ENCODE peak calls at places on chromosome 20, in nine cellular contexts. One of them, this sample, is unnamed.

GRCh38 chr20:17822039-17822438 is 122.3 kb downstream of the BANF2 start:
- DNase-seq in MM.1S: peak; percentile 54
- DNase-seq in body of pancreas: peak; percentile 87
- DNase-seq in LNCaP clone FGC: peak; percentile 95
- DNase-seq in neural progenitor cell: no peak
- DNase-seq in H1: no peak
- DNase-seq in left ventricle myocardium inferior: no peak
- DNase-seq in GM23338: no peak
- DNase-seq in gastrocnemius medialis: no peak
- DNase-seq in this sample: no peak

GRCh38 chr20:41394931-41395668 is 28.5 kb upstream of the EMILIN3 start:
- DNase-seq in left ventricle myocardium inferior: peak; percentile 51
- DNase-seq in GM23338: no peak
- DNase-seq in MM.1S: no peak
- DNase-seq in body of pancreas: no peak
- DNase-seq in gastrocnemius medialis: no peak
- DNase-seq in LNCaP clone FGC: no peak
- DNase-seq in neural progenitor cell: no peak
- DNase-seq in H1: no peak
- DNase-seq in this sample: no peak

GRCh38 chr20:53774487-53775203 is 181.0 kb upstream of the ZNF217 start:
- DNase-seq in gastrocnemius medialis: no peak
- DNase-seq in MM.1S: no peak
- DNase-seq in GM23338: no peak
- DNase-seq in LNCaP clone FGC: no peak
- DNase-seq in left ventricle myocardium inferior: no peak
- DNase-seq in H1: no peak
- DNase-seq in neural progenitor cell: no peak
- DNase-seq in body of pancreas: no peak
- DNase-seq in this sample: no peak

GRCh38 chr20:43586641-43587040 is 4.1 kb upstream of the IFT52 start:
- DNase-seq in MM.1S: no peak
- DNase-seq in left ventricle myocardium inferior: no peak
- DNase-seq in LNCaP clone FGC: no peak
- DNase-seq in GM23338: no peak
- DNase-seq in H1: no peak
- DNase-seq in body of pancreas: no peak
- DNase-seq in gastrocnemius medialis: no peak
- DNase-seq in neural progenitor cell: no peak
- DNase-seq in this sample: no peak

GRCh38 chr20:42846784-42847490 is 342.8 kb downstream of the PTPRT start:
- DNase-seq in gastrocnemius medialis: no peak
- DNase-seq in LNCaP clone FGC: no peak
- DNase-seq in left ventricle myocardium inferior: no peak
- DNase-seq in GM23338: no peak
- DNase-seq in H1: no peak
- DNase-seq in MM.1S: no peak
- DNase-seq in neural progenitor cell: no peak
- DNase-seq in body of pancreas: no peak
- DNase-seq in this sample: no peak

GRCh38 chr20:60057866-60058807 is 99.9 kb downstream of the CDH26 start:
- DNase-seq in neural progenitor cell: peak; percentile 62
- DNase-seq in MM.1S: no peak
- DNase-seq in H1: peak; percentile 61
- DNase-seq in body of pancreas: peak; percentile 21
- DNase-seq in gastrocnemius medialis: peak; percentile 62
- DNase-seq in left ventricle myocardium inferior: peak; percentile 42
- DNase-seq in GM23338: peak; percentile 45
- DNase-seq in LNCaP clone FGC: no peak
- DNase-seq in this sample: no peak

GRCh38 chr20:17525650-17526049 is 5.5 kb downstream of the BFSP1 start:
- DNase-seq in MM.1S: peak; percentile 47
- DNase-seq in gastrocnemius medialis: no peak
- DNase-seq in body of pancreas: peak; percentile 44
- DNase-seq in H1: no peak
- DNase-seq in GM23338: peak; percentile 79
- DNase-seq in LNCaP clone FGC: peak; percentile 33
- DNase-seq in neural progenitor cell: peak; percentile 57
- DNase-seq in left ventricle myocardium inferior: no peak
- DNase-seq in this sample: no peak

GRCh38 chr20:3431109-3431508 is 23.6 kb upstream of the DNAAF9 start:
- DNase-seq in GM23338: no peak
- DNase-seq in LNCaP clone FGC: no peak
- DNase-seq in left ventricle myocardium inferior: no peak
- DNase-seq in body of pancreas: no peak
- DNase-seq in gastrocnemius medialis: no peak
- DNase-seq in H1: no peak
- DNase-seq in neural progenitor cell: no peak
- DNase-seq in MM.1S: no peak
- DNase-seq in this sample: no peak

GRCh38 chr20:59082077-59082740 is 39.6 kb upstream of the PRELID3B start:
- DNase-seq in LNCaP clone FGC: no peak
- DNase-seq in H1: no peak
- DNase-seq in left ventricle myocardium inferior: no peak
- DNase-seq in body of pancreas: no peak
- DNase-seq in MM.1S: no peak
- DNase-seq in neural progenitor cell: no peak
- DNase-seq in gastrocnemius medialis: no peak
- DNase-seq in GM23338: peak; percentile 21
- DNase-seq in this sample: no peak

GRCh38 chr20:56715309-56715708 is 86.2 kb downstream of the TFAP2C start:
- DNase-seq in MM.1S: no peak
- DNase-seq in LNCaP clone FGC: no peak
- DNase-seq in neural progenitor cell: no peak
- DNase-seq in GM23338: peak; percentile 36
- DNase-seq in gastrocnemius medialis: no peak
- DNase-seq in left ventricle myocardium inferior: no peak
- DNase-seq in H1: no peak
- DNase-seq in body of pancreas: no peak
- DNase-seq in this sample: no peak

GRCh38 chr20:56718816-56719215 is 89.7 kb downstream of the TFAP2C start:
- DNase-seq in GM23338: no peak
- DNase-seq in gastrocnemius medialis: no peak
- DNase-seq in LNCaP clone FGC: no peak
- DNase-seq in MM.1S: no peak
- DNase-seq in neural progenitor cell: no peak
- DNase-seq in left ventricle myocardium inferior: no peak
- DNase-seq in H1: no peak
- DNase-seq in body of pancreas: no peak
- DNase-seq in this sample: no peak

GRCh38 chr20:56716806-56717205 is 87.7 kb downstream of the TFAP2C start:
- DNase-seq in H1: no peak
- DNase-seq in body of pancreas: no peak
- DNase-seq in MM.1S: no peak
- DNase-seq in GM23338: no peak
- DNase-seq in neural progenitor cell: no peak
- DNase-seq in LNCaP clone FGC: no peak
- DNase-seq in left ventricle myocardium inferior: no peak
- DNase-seq in gastrocnemius medialis: no peak
- DNase-seq in this sample: no peak

GRCh38 chr20:56720620-56721213 is 91.6 kb downstream of the TFAP2C start:
- DNase-seq in MM.1S: no peak
- DNase-seq in gastrocnemius medialis: no peak
- DNase-seq in H1: no peak
- DNase-seq in body of pancreas: no peak
- DNase-seq in LNCaP clone FGC: no peak
- DNase-seq in left ventricle myocardium inferior: no peak
- DNase-seq in neural progenitor cell: no peak
- DNase-seq in GM23338: no peak
- DNase-seq in this sample: no peak

DNA sequence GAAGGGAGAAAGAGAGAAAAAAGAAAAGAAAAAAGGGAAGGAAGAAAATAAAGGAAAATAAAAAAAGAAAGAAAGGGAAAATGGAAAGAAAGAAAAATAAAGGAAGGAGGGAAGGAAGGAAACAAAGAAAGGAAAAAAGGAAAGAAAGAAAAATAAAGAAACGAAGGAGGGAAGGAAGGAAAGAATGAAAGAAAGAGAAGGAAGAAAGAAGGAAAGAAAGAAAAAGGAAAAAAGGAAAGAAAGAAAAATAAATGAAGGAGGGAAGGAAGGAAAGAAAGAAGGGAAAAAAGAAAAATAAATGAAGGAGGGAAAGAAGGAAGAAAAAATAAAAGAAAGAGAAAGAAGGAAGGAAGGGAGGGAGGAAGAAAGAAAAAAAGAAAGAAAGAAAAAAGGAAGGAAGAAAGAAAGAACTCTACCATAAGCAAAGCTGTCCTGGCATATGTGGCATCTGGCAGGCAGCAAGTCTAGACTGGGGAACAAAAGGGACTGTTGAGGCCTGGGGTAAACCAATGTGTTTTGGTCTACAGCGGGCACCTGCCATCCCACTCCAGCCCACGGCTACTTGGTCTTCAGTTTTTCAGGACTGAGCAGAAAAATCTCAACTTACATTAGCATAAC is 86.9 kb downstream of the TFAP2C start:
- DNase-seq in gastrocnemius medialis: no peak
- DNase-seq in left ventricle myocardium inferior: no peak
- DNase-seq in LNCaP clone FGC: no peak
- DNase-seq in neural progenitor cell: no peak
- DNase-seq in MM.1S: no peak
- DNase-seq in body of pancreas: no peak
- DNase-seq in H1: no peak
- DNase-seq in GM23338: no peak
- DNase-seq in this sample: no peak
- TF ChIP-seq CTCF in gastrocnemius medialis: no peak
- TF ChIP-seq CTCF in left ventricle myocardium inferior: no peak
- TF ChIP-seq CTCF in LNCaP clone FGC: no peak
- TF ChIP-seq CTCF in neural progenitor cell: no peak
- TF ChIP-seq CTCF in MM.1S: no peak
- TF ChIP-seq CTCF in body of pancreas: no peak
- TF ChIP-seq CTCF in H1: no peak
- TF ChIP-seq CTCF in GM23338: no peak
- TF ChIP-seq CTCF in this sample: no peak

GRCh38 chr20:57710841-57711240 is 1.0 kb upstream of the PMEPA1 start:
- DNase-seq in GM23338: no peak
- DNase-seq in neural progenitor cell: no peak
- DNase-seq in gastrocnemius medialis: no peak
- DNase-seq in H1: no peak
- DNase-seq in MM.1S: no peak
- DNase-seq in LNCaP clone FGC: no peak
- DNase-seq in body of pancreas: peak; percentile 33
- DNase-seq in left ventricle myocardium inferior: no peak
- DNase-seq in this sample: no peak
- TF ChIP-seq CTCF in GM23338: no peak
- TF ChIP-seq CTCF in neural progenitor cell: no peak
- TF ChIP-seq CTCF in gastrocnemius medialis: no peak
- TF ChIP-seq CTCF in H1: no peak
- TF ChIP-seq CTCF in MM.1S: no peak
- TF ChIP-seq CTCF in LNCaP clone FGC: no peak
- TF ChIP-seq CTCF in body of pancreas: no peak
- TF ChIP-seq CTCF in left ventricle myocardium inferior: no peak
- TF ChIP-seq CTCF in this sample: no peak

GRCh38 chr20:24502184-24502583 is 32.8 kb downstream of the SYNDIG1 start:
- DNase-seq in left ventricle myocardium inferior: no peak
- DNase-seq in H1: peak; percentile 17
- DNase-seq in neural progenitor cell: no peak
- DNase-seq in body of pancreas: peak; percentile 12
- DNase-seq in LNCaP clone FGC: no peak
- DNase-seq in gastrocnemius medialis: no peak
- DNase-seq in GM23338: no peak
- DNase-seq in MM.1S: no peak
- DNase-seq in this sample: no peak

GRCh38 chr20:24504331-24505285 is 35.2 kb downstream of the SYNDIG1 start:
- DNase-seq in MM.1S: no peak
- DNase-seq in H1: peak; percentile 30
- DNase-seq in neural progenitor cell: no peak
- DNase-seq in gastrocnemius medialis: no peak
- DNase-seq in left ventricle myocardium inferior: no peak
- DNase-seq in LNCaP clone FGC: no peak
- DNase-seq in body of pancreas: no peak
- DNase-seq in GM23338: no peak
- DNase-seq in this sample: no peak

GRCh38 chr20:24501764-24502163 is 32.3 kb downstream of the SYNDIG1 start:
- DNase-seq in LNCaP clone FGC: no peak
- DNase-seq in H1: no peak
- DNase-seq in body of pancreas: no peak
- DNase-seq in gastrocnemius medialis: no peak
- DNase-seq in GM23338: no peak
- DNase-seq in neural progenitor cell: no peak
- DNase-seq in MM.1S: no peak
- DNase-seq in left ventricle myocardium inferior: no peak
- DNase-seq in this sample: no peak

GRCh38 chr20:24502661-24503060 is 33.2 kb downstream of the SYNDIG1 start:
- DNase-seq in neural progenitor cell: no peak
- DNase-seq in body of pancreas: no peak
- DNase-seq in LNCaP clone FGC: no peak
- DNase-seq in left ventricle myocardium inferior: no peak
- DNase-seq in GM23338: no peak
- DNase-seq in MM.1S: no peak
- DNase-seq in gastrocnemius medialis: no peak
- DNase-seq in H1: no peak
- DNase-seq in this sample: no peak

GRCh38 chr20:24503352-24503931 is 34.0 kb downstream of the SYNDIG1 start:
- DNase-seq in LNCaP clone FGC: no peak
- DNase-seq in MM.1S: no peak
- DNase-seq in left ventricle myocardium inferior: peak; percentile 51
- DNase-seq in body of pancreas: no peak
- DNase-seq in neural progenitor cell: no peak
- DNase-seq in gastrocnemius medialis: no peak
- DNase-seq in GM23338: no peak
- DNase-seq in H1: peak; percentile 43
- DNase-seq in this sample: no peak
- TF ChIP-seq CTCF in LNCaP clone FGC: no peak
- TF ChIP-seq CTCF in MM.1S: no peak
- TF ChIP-seq CTCF in left ventricle myocardium inferior: no peak
- TF ChIP-seq CTCF in body of pancreas: no peak
- TF ChIP-seq CTCF in neural progenitor cell: no peak
- TF ChIP-seq CTCF in gastrocnemius medialis: no peak
- TF ChIP-seq CTCF in GM23338: no peak
- TF ChIP-seq CTCF in H1: no peak
- TF ChIP-seq CTCF in this sample: no peak

GRCh38 chr20:34999021-34999451 is 43.4 kb downstream of the MYH7B start:
- DNase-seq in GM23338: no peak
- DNase-seq in neural progenitor cell: no peak
- DNase-seq in gastrocnemius medialis: peak; percentile 67
- DNase-seq in MM.1S: no peak
- DNase-seq in body of pancreas: no peak
- DNase-seq in LNCaP clone FGC: no peak
- DNase-seq in H1: no peak
- DNase-seq in left ventricle myocardium inferior: no peak
- DNase-seq in this sample: no peak

GRCh38 chr20:34997774-34998173 is 42.1 kb downstream of the MYH7B start:
- DNase-seq in LNCaP clone FGC: no peak
- DNase-seq in body of pancreas: no peak
- DNase-seq in MM.1S: no peak
- DNase-seq in neural progenitor cell: no peak
- DNase-seq in H1: no peak
- DNase-seq in GM23338: no peak
- DNase-seq in gastrocnemius medialis: no peak
- DNase-seq in left ventricle myocardium inferior: no peak
- DNase-seq in this sample: no peak

GRCh38 chr20:34997171-34997570 is 41.5 kb downstream of the MYH7B start:
- DNase-seq in left ventricle myocardium inferior: no peak
- DNase-seq in body of pancreas: no peak
- DNase-seq in neural progenitor cell: no peak
- DNase-seq in gastrocnemius medialis: no peak
- DNase-seq in LNCaP clone FGC: no peak
- DNase-seq in GM23338: peak; percentile 89
- DNase-seq in H1: no peak
- DNase-seq in MM.1S: no peak
- DNase-seq in this sample: no peak

GRCh38 chr20:34999782-35000181 is 44.1 kb downstream of the MYH7B start:
- DNase-seq in LNCaP clone FGC: no peak
- DNase-seq in body of pancreas: no peak
- DNase-seq in neural progenitor cell: no peak
- DNase-seq in gastrocnemius medialis: no peak
- DNase-seq in GM23338: no peak
- DNase-seq in MM.1S: no peak
- DNase-seq in H1: no peak
- DNase-seq in left ventricle myocardium inferior: no peak
- DNase-seq in this sample: no peak

GRCh38 chr20:34998331-34998950 is 42.8 kb downstream of the MYH7B start:
- DNase-seq in GM23338: peak; percentile 61
- DNase-seq in gastrocnemius medialis: no peak
- DNase-seq in neural progenitor cell: no peak
- DNase-seq in left ventricle myocardium inferior: no peak
- DNase-seq in body of pancreas: no peak
- DNase-seq in H1: peak; percentile 66
- DNase-seq in LNCaP clone FGC: no peak
- DNase-seq in MM.1S: no peak
- DNase-seq in this sample: no peak
- TF ChIP-seq CTCF in GM23338: peak; percentile 66
- TF ChIP-seq CTCF in gastrocnemius medialis: no peak
- TF ChIP-seq CTCF in neural progenitor cell: no peak
- TF ChIP-seq CTCF in left ventricle myocardium inferior: no peak
- TF ChIP-seq CTCF in body of pancreas: no peak
- TF ChIP-seq CTCF in H1: peak; percentile 72
- TF ChIP-seq CTCF in LNCaP clone FGC: no peak
- TF ChIP-seq CTCF in MM.1S: no peak
- TF ChIP-seq CTCF in this sample: no peak

This sample was measured in type B pancreatic cell.